ENCODE peak calls at places on chromosomes 7 and 10, in six cellular contexts. G is A549, L is stomach, V is H54, H is gastrocnemius medialis, A is right lobe of liver. P is an unnamed sample.

GRCh38 chr10:8078027-8078426 is 23.5 kb downstream of the GATA3 start:
- DNase-seq in V (no peak), H (no peak), A (no peak), L (no peak), G (no peak), P (no peak)

GRCh38 chr7:47535033-47535703 is 46.7 kb downstream of the TNS3 start:
- DNase-seq in V (no peak), H (no peak), G (no peak), L (no peak), A (no peak), P (no peak)

GRCh38 chr10:128835361-128835760 is 631.7 kb upstream of the MGMT start:
- DNase-seq in L (no peak), A (no peak), G (no peak), V (no peak), H (no peak), P (no peak)

GRCh38 chr7:44720301-44720700 is 28.3 kb upstream of the ZMIZ2 start:
- DNase-seq in A (no peak), L (no peak), G (no peak), H (no peak), V (no peak), P (no peak)

GRCh38 chr7:103551006-103551405 is 105.0 kb upstream of the SLC26A5 start:
- DNase-seq in G (no peak), H (no peak), V (no peak), A (no peak), L (no peak), P (no peak)

GRCh38 chr10:113415246-113415645 is 137.6 kb upstream of the HABP2 start:
- DNase-seq in A (no peak), L (no peak), G (no peak), V (no peak), H (no peak), P (no peak)

GRCh38 chr7:96414931-96415292 is 93.0 kb upstream of the SLC25A13 start:
- DNase-seq in H (no peak), V (no peak), A (peak), L (no peak), G (peak), P (peak)

GRCh38 chr10:24104895-24105294 is 104.0 kb upstream of the KIAA1217 start:
- DNase-seq in G (no peak), H (no peak), V (no peak), L (no peak), A (no peak), P (no peak)

GRCh38 chr7:69448071-69448470 is 150.2 kb upstream of the AUTS2 start:
- DNase-seq in H (no peak), A (no peak), G (no peak), L (no peak), V (no peak), P (no peak)

GRCh38 chr7:12403287-12404181 is at the start of gene VWDE:
- DNase-seq in H (no peak), L (peak), V (peak), G (peak), A (peak), P (no peak)

GRCh38 chr7:20241491-20242261 is 24.5 kb upstream of the MACC1 start:
- DNase-seq in A (no peak), H (no peak), V (no peak), L (no peak), G (no peak), P (no peak)

GRCh38 chr7:159065151-159065550 is 79.5 kb downstream of the VIPR2 start:
- DNase-seq in L (no peak), V (no peak), H (no peak), G (no peak), A (no peak), P (no peak)

GRCh38 chr10:70007116-70007820 is 45.4 kb upstream of the MACROH2A2 start:
- DNase-seq in V (no peak), A (no peak), L (no peak), H (no peak), G (no peak), P (no peak)

GRCh38 chr10:124306922-124307371 is 111.8 kb downstream of the OAT start:
- DNase-seq in L (no peak), A (no peak), H (no peak), V (no peak), G (no peak), P (no peak)

GRCh38 chr7:103729026-103729425 is 260.4 kb downstream of the RELN start:
- DNase-seq in G (no peak), H (no peak), A (no peak), L (no peak), V (no peak), P (no peak)

GRCh38 chr10:100109670-100110069 is 28.0 kb upstream of the CPN1 start:
- DNase-seq in V (no peak), H (no peak), L (no peak), A (no peak), G (no peak), P (no peak)

GRCh38 chr10:16779375-16779774 is 37.8 kb downstream of the RSU1 start:
- DNase-seq in V (no peak), H (no peak), A (no peak), L (no peak), G (no peak), P (no peak)

GRCh38 chr10:30751678-30752331 is 122.3 kb upstream of the LYZL2 start:
- DNase-seq in H (peak), A (peak), V (peak), L (peak), G (peak), P (peak)

GRCh38 chr7:105972276-105972675 is 9.2 kb downstream of the CDHR3 start:
- DNase-seq in G (no peak), V (no peak), A (no peak), L (no peak), H (no peak), P (no peak)

GRCh38 chr10:7788640-7789335 is 811 bp downstream of the ATP5F1C start:
- DNase-seq in L (no peak), G (no peak), H (no peak), A (no peak), V (no peak), P (no peak)

DNA sequence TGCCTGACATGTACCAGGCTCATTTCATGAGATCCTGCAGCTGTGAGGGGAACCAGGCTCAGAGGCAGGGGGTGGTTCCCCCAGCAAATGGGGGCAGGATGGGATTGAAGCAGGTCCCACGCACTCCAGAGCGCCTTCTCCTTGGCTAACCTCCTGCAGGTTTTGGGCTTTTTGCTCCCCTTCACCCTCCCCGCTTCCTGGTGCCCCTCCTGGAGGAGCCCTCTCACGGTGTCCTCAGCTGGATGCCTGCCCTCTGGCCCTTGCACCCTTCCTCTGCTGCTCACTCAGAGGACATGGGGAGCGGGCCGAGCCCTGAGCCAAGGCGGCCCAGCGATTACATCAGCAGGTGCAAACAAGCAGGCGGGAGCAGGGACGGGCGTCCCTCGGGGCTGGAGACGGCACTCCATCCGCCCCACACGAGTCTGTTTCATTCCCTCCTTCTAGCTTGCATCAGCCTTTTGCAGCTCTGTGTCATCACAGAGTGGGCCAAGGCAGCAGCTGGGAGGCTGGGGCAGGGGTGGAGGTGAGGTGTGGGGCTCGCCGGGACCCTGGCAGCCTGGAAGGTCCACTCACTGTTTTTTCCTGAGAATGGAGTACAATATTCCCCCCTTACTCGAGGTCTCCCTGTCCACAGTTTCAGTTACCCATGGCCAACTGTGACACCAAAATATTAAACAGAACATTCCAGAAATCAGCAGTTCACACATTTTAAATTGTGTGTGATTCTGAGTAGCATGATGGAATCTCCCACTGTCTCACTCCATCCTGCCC is 52.7 kb upstream of the SLC29A3 start:
- DNase-seq in G (peak), H (peak), A (peak), L (peak), V (no peak), P (peak)
- TF ChIP-seq POLR2A in G (no peak), H (no peak), A (no peak), L (no peak), V (no peak), P (no peak)

DNA sequence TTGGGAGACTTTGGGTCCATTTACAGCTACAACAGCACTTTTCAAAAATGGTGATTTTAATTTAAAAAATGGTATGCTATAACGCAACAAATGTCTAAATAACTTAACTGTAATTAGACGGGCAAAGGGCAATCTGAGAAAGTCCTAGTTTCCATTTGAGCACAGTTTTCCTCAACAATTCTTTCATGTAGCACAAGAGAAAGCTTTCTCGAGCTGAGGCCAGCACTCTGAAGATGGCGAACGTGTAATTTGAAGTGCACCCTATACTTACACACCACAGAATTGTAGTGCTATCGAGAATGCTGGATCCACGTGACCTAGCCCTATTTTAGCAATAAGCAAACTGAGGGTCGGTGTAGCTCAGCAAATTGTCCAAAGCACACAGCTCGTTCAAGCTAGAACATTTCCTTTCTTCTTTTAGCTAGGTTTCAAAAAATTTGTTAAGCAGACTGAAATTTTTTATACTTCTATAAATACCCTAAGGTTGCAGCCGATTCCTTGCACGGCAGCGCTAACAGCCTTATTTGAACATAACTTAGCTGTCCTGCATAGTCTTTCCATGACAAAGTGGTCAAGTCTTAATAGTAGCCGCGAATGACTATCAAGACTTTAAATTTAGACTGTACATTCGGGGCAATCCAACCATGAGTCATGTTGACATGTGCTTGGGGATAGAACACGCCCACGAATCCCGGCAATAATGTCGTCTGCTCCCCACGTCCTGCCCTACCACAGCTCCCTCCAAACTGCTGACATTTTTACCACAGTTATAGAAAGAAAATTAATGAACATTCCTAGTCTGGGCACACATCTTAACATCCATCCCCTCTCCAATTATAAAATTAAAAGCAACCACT is 10.0 kb downstream of the KLF6 start:
- DNase-seq in G (peak), H (peak), L (no peak), V (no peak), A (no peak), P (peak)
- TF ChIP-seq POLR2A in G (no peak), H (peak), L (no peak), V (no peak), A (no peak), P (no peak)

GRCh38 chr7:17099083-17099973 is 199.1 kb upstream of the AHR start:
- DNase-seq in L (peak), A (peak), V (no peak), H (no peak), G (peak), P (no peak)
- TF ChIP-seq POLR2A in L (no peak), A (peak), V (no peak), H (no peak), G (no peak), P (no peak)

GRCh38 chr7:66841898-66842297 is 79.1 kb upstream of the TMEM248 start:
- DNase-seq in H (no peak), V (no peak), A (no peak), L (no peak), G (no peak), P (no peak)

GRCh38 chr7:66840316-66840715 is 80.7 kb upstream of the TMEM248 start:
- DNase-seq in A (no peak), H (no peak), L (no peak), V (no peak), G (no peak), P (no peak)

GRCh38 chr7:66845382-66846095 is 75.5 kb upstream of the TMEM248 start:
- DNase-seq in L (no peak), V (no peak), H (no peak), A (peak), G (no peak), P (peak)

GRCh38 chr7:66847879-66848810 is 72.9 kb upstream of the TMEM248 start:
- DNase-seq in L (no peak), G (peak), V (no peak), A (no peak), H (no peak), P (peak)

DNA sequence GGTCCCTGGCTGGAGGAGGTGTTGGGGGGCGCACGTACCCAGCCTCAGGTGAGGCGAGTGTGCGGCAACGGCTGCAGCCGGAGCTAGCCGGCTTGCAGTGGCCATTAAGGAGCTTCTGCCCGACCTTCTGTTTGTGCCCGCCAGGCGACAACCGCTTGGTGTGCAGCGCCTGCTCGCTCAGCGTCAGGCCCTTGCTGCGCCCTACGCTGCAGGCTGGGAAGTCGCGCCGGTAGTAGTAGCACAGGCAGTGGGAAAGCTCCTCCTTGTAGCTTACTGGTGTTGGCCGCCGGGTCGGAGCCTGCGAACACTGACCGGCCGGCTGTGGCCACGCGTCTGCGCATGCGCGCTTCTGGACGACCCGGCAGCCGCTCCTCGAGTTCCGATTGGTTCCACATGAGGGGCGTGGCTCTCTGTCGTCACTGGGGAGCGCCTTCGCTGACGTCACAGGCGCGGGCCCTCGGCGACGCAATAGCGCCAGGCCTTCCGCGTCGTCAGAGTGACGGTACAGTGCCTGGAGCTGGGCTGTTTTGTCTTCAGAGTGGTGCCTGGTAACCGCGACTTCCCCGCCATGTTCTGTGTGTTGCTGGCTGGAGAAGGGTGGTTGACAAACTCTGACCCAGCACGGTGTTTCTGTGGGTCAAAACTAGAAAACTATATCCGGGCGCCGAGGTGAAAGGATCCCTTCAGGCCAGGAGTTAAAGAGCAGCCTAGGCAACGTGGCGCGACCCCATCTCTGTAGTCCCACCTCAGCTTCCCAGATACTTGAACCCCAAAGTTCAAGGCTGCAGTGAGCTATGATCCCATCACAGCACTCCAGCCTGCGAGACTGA is 76.3 kb upstream of the TMEM248 start:
- DNase-seq in A (peak), L (peak), G (peak), V (peak), H (peak), P (peak)
- TF ChIP-seq POLR2A in A (peak), L (peak), G (peak), V (peak), H (peak), P (peak)

GRCh38 chr7:27083646-27084045 is 12.2 kb downstream of the HOXA1 start:
- DNase-seq in H (no peak), V (no peak), A (no peak), G (no peak), L (no peak), P (no peak)
- TF ChIP-seq POLR2A in H (no peak), V (no peak), A (no peak), G (no peak), L (no peak), P (no peak)

GRCh38 chr7:98400538-98401427 is at the start of gene BAIAP2L1:
- DNase-seq in G (peak), L (peak), H (peak), A (peak), V (peak), P (peak)
- TF ChIP-seq POLR2A in G (peak), L (no peak), H (no peak), A (peak), V (no peak), P (no peak)

GRCh38 chr10:130999376-131000202 is 311.9 kb downstream of the TCERG1L start:
- DNase-seq in G (no peak), H (no peak), L (no peak), A (no peak), V (no peak), P (no peak)

GRCh38 chr10:130998046-130998435 is 313.5 kb downstream of the TCERG1L start:
- DNase-seq in A (no peak), H (no peak), V (no peak), G (no peak), L (no peak), P (no peak)

GRCh38 chr10:130994845-130995244 is 316.7 kb downstream of the TCERG1L start:
- DNase-seq in H (peak), L (no peak), G (no peak), A (no peak), V (no peak), P (no peak)

GRCh38 chr10:130998642-130999041 is 312.9 kb downstream of the TCERG1L start:
- DNase-seq in A (no peak), L (no peak), H (no peak), G (no peak), V (no peak), P (no peak)

GRCh38 chr10:130997267-130998045 is 314.1 kb downstream of the TCERG1L start:
- DNase-seq in L (no peak), V (no peak), H (no peak), G (no peak), A (no peak), P (no peak)
- TF ChIP-seq POLR2A in L (no peak), V (no peak), H (no peak), G (no peak), A (no peak), P (no peak)

GRCh38 chr10:119206603-119207366 is 586 bp upstream of the GRK5 start:
- DNase-seq in G (peak), H (peak), V (peak), A (peak), L (peak), P (peak)
- TF ChIP-seq POLR2A in G (peak), H (no peak), V (peak), A (no peak), L (no peak), P (peak)

GRCh38 chr10:29228586-29228985 is 60.3 kb upstream of the LYZL1 start:
- DNase-seq in L (no peak), H (no peak), G (no peak), A (no peak), V (no peak), P (no peak)
- TF ChIP-seq POLR2A in L (no peak), H (no peak), G (no peak), A (no peak), V (no peak), P (no peak)

GRCh38 chr10:29737209-29737565 is 102.4 kb upstream of the SVIL start:
- DNase-seq in V (no peak), H (no peak), L (no peak), G (no peak), A (no peak), P (no peak)

GRCh38 chr10:29734640-29734979 is 99.8 kb upstream of the SVIL start:
- DNase-seq in G (no peak), L (no peak), V (no peak), H (no peak), A (no peak), P (no peak)

GRCh38 chr10:29734980-29735627 is 100.3 kb upstream of the SVIL start:
- DNase-seq in L (peak), H (peak), A (peak), G (peak), V (peak), P (no peak)

GRCh38 chr10:29736325-29737208 is 101.8 kb upstream of the SVIL start:
- DNase-seq in L (peak), G (peak), A (peak), V (peak), H (peak), P (no peak)

GRCh38 chr10:29735628-29736324 is 101.0 kb upstream of the SVIL start:
- DNase-seq in H (peak), A (peak), V (peak), L (peak), G (peak), P (peak)
- TF ChIP-seq POLR2A in H (peak), A (peak), V (peak), L (no peak), G (no peak), P (no peak)